ENCODE peak calls at places on chromosomes 7 and 10, in four cellular contexts. N is astrocyte; T is CD8-positive, alpha-beta T cell; H is kidney epithelial cell. D is an unnamed sample.

GRCh38 chr10:125457406-125457805 is 225.6 kb downstream of the TEX36 start:
- DNase-seq in T (no peak), H (no peak), N (no peak), D (no peak)

GRCh38 chr7:21543528-21544302 is 876 bp downstream of the DNAH11 start:
- DNase-seq in H (no peak), N (no peak), T (no peak), D (no peak)

GRCh38 chr10:6461961-6462360 is 118.1 kb downstream of the PRKCQ start:
- DNase-seq in T (no peak), N (peak; percentile 29), H (peak; percentile 83), D (no peak)

GRCh38 chr7:102993532-102994029 is 80.8 kb downstream of the LRRC17 start:
- DNase-seq in H (no peak), T (no peak), N (peak; percentile 90), D (peak; percentile 26)

GRCh38 chr10:105875050-105875449 is 1234.0 kb downstream of the SORCS3 start:
- DNase-seq in T (no peak), N (no peak), H (no peak), D (no peak)

GRCh38 chr7:50655490-50655889 is 90.3 kb upstream of the DDC start:
- DNase-seq in N (no peak), H (no peak), T (no peak), D (no peak)

GRCh38 chr7:68492359-68492690 is 1106.0 kb upstream of the AUTS2 start:
- DNase-seq in N (no peak), T (no peak), H (no peak), D (no peak)

GRCh38 chr7:36964297-36964696 is 240.0 kb upstream of the AOAH start:
- DNase-seq in N (no peak), H (no peak), T (no peak), D (no peak)

GRCh38 chr7:107865956-107866775 is 24.8 kb upstream of the DLD start:
- DNase-seq in N (no peak), T (no peak), H (no peak), D (no peak)

DNA sequence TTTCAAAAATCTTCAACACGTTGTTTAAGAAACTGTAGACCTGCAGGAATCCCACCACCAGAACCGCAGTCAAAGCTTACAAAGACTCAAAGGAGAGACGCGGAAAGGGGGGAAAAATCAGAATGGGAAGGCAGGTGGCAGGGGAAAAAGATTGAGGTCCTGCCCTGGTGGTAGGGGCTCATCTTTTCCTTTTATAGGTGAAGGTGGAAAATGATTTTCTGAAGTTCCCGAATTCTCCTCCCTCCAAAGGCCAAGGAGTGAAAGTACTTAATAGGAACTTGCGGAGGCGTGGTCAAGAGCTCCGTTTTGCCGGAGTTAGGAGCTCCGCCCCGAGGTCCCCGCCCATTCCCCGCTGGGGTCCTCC is 729 bp downstream of the BBIP1 start:
- DNase-seq in N (peak; percentile 91), H (peak; percentile 88), T (peak; percentile 71), D (peak; percentile 82)
- TF ChIP-seq CTCF in N (no peak), H (no peak), T (no peak), D (peak; percentile 4)

DNA sequence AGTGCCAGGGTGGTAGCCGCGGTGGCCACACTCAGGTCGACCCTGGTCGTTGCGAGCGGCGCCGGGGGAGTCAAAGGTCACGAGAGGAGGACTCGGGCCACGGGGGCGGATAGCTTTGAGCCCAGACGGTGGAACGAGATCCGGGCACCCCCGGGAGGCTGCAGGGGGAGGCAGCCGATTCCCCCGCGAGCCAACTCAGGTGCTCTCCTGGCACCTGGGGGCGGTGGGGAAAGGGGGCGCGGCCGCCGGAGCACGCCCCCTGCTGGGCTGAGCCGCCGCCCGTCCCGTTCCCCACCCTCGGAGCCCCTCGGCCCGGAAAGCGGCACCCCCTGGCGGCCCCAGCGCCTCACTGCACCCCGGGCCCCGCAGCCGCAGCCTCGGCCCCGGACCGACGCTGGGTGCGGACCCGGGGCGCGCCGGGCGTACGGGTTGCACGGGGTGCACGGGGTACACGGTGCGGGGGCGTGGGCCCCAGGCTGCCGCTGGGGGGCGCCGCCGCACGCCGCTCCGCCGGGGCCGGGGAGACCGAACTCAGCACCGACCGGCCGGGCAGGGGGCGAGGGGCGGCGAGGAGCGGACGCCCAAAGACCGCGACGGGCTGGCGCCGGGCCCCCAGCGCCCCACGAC is 513 bp upstream of the NYAP1 start:
- DNase-seq in N (no peak), H (no peak), T (peak; percentile 69), D (no peak)
- TF ChIP-seq CTCF in N (peak; percentile 40), H (peak; percentile 56), T (peak; percentile 92), D (peak; percentile 55)

GRCh38 chr7:35758421-35758820 is 42.4 kb upstream of the SEPTIN7 start:
- DNase-seq in T (no peak), N (no peak), H (no peak), D (no peak)
- TF ChIP-seq CTCF in T (no peak), N (no peak), H (no peak), D (no peak)

GRCh38 chr7:87926581-87927461 is 7.2 kb upstream of the ADAM22 start:
- DNase-seq in H (peak; percentile 25), T (no peak), N (peak; percentile 71), D (no peak)
- TF ChIP-seq CTCF in H (no peak), T (no peak), N (no peak), D (no peak)

GRCh38 chr7:97872025-97872669 is at the start of gene ASNS:
- DNase-seq in T (peak; percentile 62), H (peak; percentile 64), N (peak; percentile 84), D (peak; percentile 58)
- TF ChIP-seq CTCF in T (no peak), H (no peak), N (no peak), D (no peak)

GRCh38 chr10:13439771-13440708 is 88.8 kb downstream of the BEND7 start:
- DNase-seq in T (peak; percentile 29), N (no peak), H (no peak), D (no peak)
- TF ChIP-seq CTCF in T (peak; percentile 90), N (peak; percentile 68), H (peak; percentile 98), D (peak; percentile 94)

D was measured in BJ.